ENCODE peak calls at places on chromosomes 12 and 14, in six cellular contexts. W is SK-N-SH, B is thyroid gland, R is thoracic aorta, A is kidney epithelial cell, V is kidney. U is an unnamed sample.

GRCh38 chr12:96078281-96078761 is 42.9 kb upstream of the LTA4H start:
- DNase-seq in W (no peak), B (peak), R (no peak), A (no peak), V (peak), U (no peak)

GRCh38 chr12:107014050-107014449 is 27.1 kb upstream of the MTERF2 start:
- DNase-seq in W (no peak), B (peak), R (no peak), A (no peak), V (peak), U (no peak)

GRCh38 chr12:113149361-113150150 is at the start of gene CFAP73:
- DNase-seq in W (peak), B (peak), R (no peak), A (peak), V (peak), U (no peak)

GRCh38 chr14:66345986-66346385 is 140.2 kb upstream of the CCDC196 start:
- DNase-seq in W (no peak), B (no peak), R (no peak), A (no peak), V (no peak), U (no peak)

GRCh38 chr14:37447883-37448391 is 147.1 kb downstream of the FOXA1 start:
- DNase-seq in W (no peak), B (no peak), R (no peak), A (no peak), V (no peak), U (no peak)

GRCh38 chr12:71900091-71900490 is 38.6 kb upstream of the TPH2 start:
- DNase-seq in W (no peak), B (no peak), R (no peak), A (no peak), V (no peak), U (no peak)

GRCh38 chr14:92687681-92688433 is 60.6 kb downstream of the LGMN start:
- DNase-seq in W (peak), B (peak), R (no peak), A (no peak), V (peak), U (no peak)

GRCh38 chr12:127374447-127374846 is 892.5 kb upstream of the TMEM132C start:
- DNase-seq in W (no peak), B (no peak), R (no peak), A (no peak), V (no peak), U (no peak)

GRCh38 chr12:131994589-131994988 is 44.8 kb downstream of the EP400 start:
- DNase-seq in W (no peak), B (no peak), R (no peak), A (no peak), V (no peak), U (no peak)

GRCh38 chr12:51533799-51534198 is 57.2 kb upstream of the SCN8A start:
- DNase-seq in W (no peak), B (no peak), R (no peak), A (no peak), V (no peak), U (no peak)

GRCh38 chr12:53324113-53324778 is 2.8 kb upstream of the AAAS start:
- DNase-seq in W (no peak), B (peak), R (no peak), A (no peak), V (no peak), U (no peak)

GRCh38 chr12:121138284-121138683 is 5.6 kb downstream of the P2RX7 start:
- DNase-seq in W (no peak), B (no peak), R (no peak), A (no peak), V (no peak), U (no peak)

GRCh38 chr12:98073610-98074009 is 441.8 kb upstream of the TMPO start:
- DNase-seq in W (no peak), B (peak), R (no peak), A (no peak), V (no peak), U (no peak)

GRCh38 chr12:1800646-1801284 is 19.6 kb upstream of the LRTM2 start:
- DNase-seq in W (peak), B (peak), R (no peak), A (no peak), V (peak), U (no peak)

GRCh38 chr12:96422192-96422591 is 22.0 kb upstream of the CDK17 start:
- DNase-seq in W (no peak), B (no peak), R (no peak), A (no peak), V (no peak), U (no peak)

GRCh38 chr14:76926521-76927251 is 100.5 kb downstream of the LRRC74A start:
- DNase-seq in W (peak), B (no peak), R (no peak), A (no peak), V (peak), U (no peak)

GRCh38 chr14:39267592-39268112 is 33.9 kb downstream of the MIA2 start:
- DNase-seq in W (no peak), B (no peak), R (no peak), A (no peak), V (no peak), U (no peak)

GRCh38 chr14:74642011-74642410 is 30.0 kb upstream of the LTBP2 start:
- DNase-seq in W (no peak), B (no peak), R (no peak), A (no peak), V (no peak), U (no peak)

GRCh38 chr12:26028953-26029740 is 70.7 kb downstream of the RASSF8 start:
- DNase-seq in W (peak), B (peak), R (no peak), A (no peak), V (no peak), U (no peak)

GRCh38 chr12:12883369-12884001 is 7.9 kb upstream of the GPRC5A start:
- DNase-seq in W (no peak), B (no peak), R (no peak), A (no peak), V (no peak), U (no peak)

GRCh38 chr14:81096656-81097055 is 124.1 kb downstream of the GTF2A1 start:
- DNase-seq in W (no peak), B (no peak), R (no peak), A (no peak), V (no peak), U (no peak)

GRCh38 chr12:103840399-103840880 is 594 bp downstream of the NT5DC3 start:
- DNase-seq in W (peak), B (peak), R (peak), A (no peak), V (no peak), U (no peak)

GRCh38 chr12:49871263-49871561 is 28.3 kb upstream of the BCDIN3D start:
- DNase-seq in W (no peak), B (no peak), R (no peak), A (no peak), V (no peak), U (no peak)

GRCh38 chr12:93101367-93101766 is 172.3 kb upstream of the EEA1 start:
- DNase-seq in W (no peak), B (no peak), R (no peak), A (no peak), V (no peak), U (no peak)

GRCh38 chr12:125128806-125129571 is 63.8 kb downstream of the AACS start:
- DNase-seq in W (no peak), B (no peak), R (no peak), A (no peak), V (no peak), U (no peak)

GRCh38 chr14:51978566-51979398 is 10.6 kb upstream of the RTRAF start:
- DNase-seq in W (peak), B (peak), R (peak), A (peak), V (peak), U (peak)

GRCh38 chr12:51488281-51488680 is 63.6 kb downstream of the SLC4A8 start:
- DNase-seq in W (no peak), B (no peak), R (no peak), A (no peak), V (no peak), U (no peak)

GRCh38 chr14:104639889-104640548 is 35.4 kb upstream of the TMEM179 start:
- DNase-seq in W (peak), B (peak), R (no peak), A (no peak), V (peak), U (no peak)

GRCh38 chr12:56160160-56160763 is 2.1 kb downstream of the MYL6 start:
- DNase-seq in W (no peak), B (no peak), R (no peak), A (no peak), V (peak), U (no peak)

GRCh38 chr12:65876898-65877721 is 52.8 kb downstream of the HMGA2 start:
- DNase-seq in W (no peak), B (no peak), R (no peak), A (no peak), V (no peak), U (no peak)

GRCh38 chr12:49810159-49810459 is 18.1 kb downstream of the NCKAP5L start:
- DNase-seq in W (no peak), B (no peak), R (no peak), A (no peak), V (no peak), U (no peak)

GRCh38 chr12:52860102-52860838 is 11.5 kb upstream of the KRT78 start:
- DNase-seq in W (no peak), B (peak), R (no peak), A (no peak), V (peak), U (no peak)

GRCh38 chr12:15599266-15600037 is 189.7 kb downstream of the EPS8 start:
- DNase-seq in W (no peak), B (peak), R (no peak), A (no peak), V (no peak), U (no peak)

GRCh38 chr12:11622774-11623375 is 26.6 kb upstream of the ETV6 start:
- DNase-seq in W (no peak), B (no peak), R (no peak), A (no peak), V (no peak), U (no peak)

GRCh38 chr14:94394025-94394493 is 5.7 kb upstream of the SERPINA1 start:
- DNase-seq in W (no peak), B (no peak), R (no peak), A (no peak), V (no peak), U (no peak)

GRCh38 chr14:26444745-26445144 is 153.1 kb downstream of the NOVA1 start:
- DNase-seq in W (no peak), B (no peak), R (no peak), A (no peak), V (no peak), U (no peak)

GRCh38 chr14:50122291-50122690 is 5.9 kb upstream of the VCPKMT start:
- DNase-seq in W (no peak), B (peak), R (no peak), A (peak), V (no peak), U (no peak)

GRCh38 chr12:32893458-32893857 is 3.1 kb downstream of the PKP2 start:
- DNase-seq in W (no peak), B (no peak), R (no peak), A (no peak), V (no peak), U (no peak)
- H3K4me3 ChIP-seq in W (no peak), B (no peak), R (no peak), A (no peak), V (no peak), U (no peak)

DNA sequence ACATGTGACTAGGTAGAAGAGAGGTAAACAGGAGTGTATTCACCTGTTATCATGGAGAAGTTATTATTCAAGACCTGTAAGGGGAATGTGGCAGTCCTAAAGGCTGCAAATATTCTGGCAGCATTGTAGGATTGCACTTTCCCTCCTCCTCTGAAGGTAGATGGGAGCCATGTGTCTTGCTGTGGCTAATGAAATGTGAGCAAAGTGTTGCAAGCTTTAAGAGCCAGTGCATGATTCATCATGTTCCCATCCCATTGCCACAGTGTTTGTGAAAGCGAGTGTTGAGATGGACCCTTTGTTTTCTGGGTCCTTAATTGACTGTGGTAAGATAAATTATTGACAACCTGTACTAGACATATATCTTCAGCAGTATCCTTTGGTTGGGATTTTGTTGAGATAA is 128.7 kb downstream of the RGS6 start:
- DNase-seq in W (no peak), B (no peak), R (no peak), A (no peak), V (no peak), U (no peak)
- TF ChIP-seq CTCF in W (no peak), B (no peak), R (no peak), A (no peak), V (no peak), U (no peak)

GRCh38 chr14:44966601-44967336 is 4.8 kb downstream of the TOGARAM1 start:
- DNase-seq in W (no peak), B (no peak), R (no peak), A (no peak), V (no peak), U (no peak)
- H3K4me3 ChIP-seq in W (peak), B (peak), R (peak), A (peak), V (peak), U (peak)

GRCh38 chr14:45838597-45838996 is 585.6 kb upstream of the MIS18BP1 start:
- DNase-seq in W (no peak), B (peak), R (no peak), A (no peak), V (no peak), U (no peak)
- TF ChIP-seq CTCF in W (peak), B (peak), R (no peak), A (peak), V (peak), U (peak)

DNA sequence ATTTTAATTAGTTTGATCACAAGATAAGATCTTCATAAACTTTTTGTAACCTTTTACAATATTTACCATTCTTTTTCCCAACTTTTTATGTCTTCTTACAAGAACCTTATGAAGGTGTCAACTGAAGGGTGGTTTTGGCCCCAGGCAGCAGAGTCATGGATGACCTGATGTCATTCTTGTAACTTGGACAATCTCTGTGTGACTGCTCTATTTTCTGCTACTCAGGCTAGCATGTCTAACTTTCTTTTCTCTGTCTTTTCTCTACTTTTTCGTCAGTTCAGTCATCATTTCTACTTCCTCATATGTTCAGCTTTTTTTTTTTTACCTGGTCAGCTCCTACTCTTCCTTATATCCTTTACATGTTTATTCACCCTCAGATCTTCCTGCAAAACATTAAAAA is 150.7 kb upstream of the PTPRQ start:
- DNase-seq in W (no peak), B (no peak), R (no peak), A (no peak), V (no peak), U (no peak)
- H3K4me3 ChIP-seq in W (no peak), B (no peak), R (no peak), A (no peak), V (no peak), U (no peak)

DNA sequence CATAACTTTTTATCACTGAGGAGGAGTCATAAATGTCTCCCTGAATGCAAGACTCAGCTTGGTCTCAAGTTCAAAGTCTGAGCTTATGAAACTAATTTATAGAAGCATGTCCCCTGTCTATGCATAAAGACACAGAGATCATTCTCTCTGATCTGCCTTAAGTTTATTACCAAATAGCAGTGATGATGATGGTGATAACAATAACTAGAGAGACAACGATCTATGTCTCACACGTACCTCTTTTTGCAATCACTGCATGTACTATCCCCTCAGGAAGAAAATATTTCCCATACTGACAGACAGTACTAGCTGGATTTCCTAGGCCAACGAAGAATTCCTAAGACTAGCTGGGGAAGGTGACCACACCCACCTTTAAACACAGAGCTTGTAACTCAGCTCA is 266.4 kb upstream of the G2E3 start:
- DNase-seq in W (no peak), B (no peak), R (no peak), A (no peak), V (no peak), U (no peak)
- TF ChIP-seq CTCF in W (no peak), B (no peak), R (no peak), A (no peak), V (no peak), U (no peak)

DNA sequence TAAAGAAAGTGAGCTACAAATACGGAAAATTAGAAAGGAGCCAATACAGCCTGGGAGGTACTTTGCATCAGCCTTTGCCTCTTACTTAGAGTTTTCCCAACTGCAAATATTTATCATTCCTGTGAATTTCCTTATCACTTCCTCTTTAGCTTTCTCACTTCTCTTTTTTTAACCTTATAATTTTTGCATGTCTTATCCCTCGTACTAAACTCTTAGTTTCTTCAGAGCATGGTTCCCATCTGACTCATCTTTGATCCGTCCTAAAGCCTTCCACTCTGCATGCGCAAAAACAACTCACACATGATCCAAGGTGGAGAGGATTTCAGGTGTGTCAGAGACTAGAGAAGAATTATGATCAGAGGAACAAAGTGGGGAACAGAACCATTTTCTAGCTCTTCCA is 9.6 kb upstream of the SNAPC1 start:
- DNase-seq in W (no peak), B (no peak), R (no peak), A (no peak), V (no peak), U (no peak)
- H3K4me3 ChIP-seq in W (no peak), B (no peak), R (no peak), A (no peak), V (no peak), U (no peak)

DNA sequence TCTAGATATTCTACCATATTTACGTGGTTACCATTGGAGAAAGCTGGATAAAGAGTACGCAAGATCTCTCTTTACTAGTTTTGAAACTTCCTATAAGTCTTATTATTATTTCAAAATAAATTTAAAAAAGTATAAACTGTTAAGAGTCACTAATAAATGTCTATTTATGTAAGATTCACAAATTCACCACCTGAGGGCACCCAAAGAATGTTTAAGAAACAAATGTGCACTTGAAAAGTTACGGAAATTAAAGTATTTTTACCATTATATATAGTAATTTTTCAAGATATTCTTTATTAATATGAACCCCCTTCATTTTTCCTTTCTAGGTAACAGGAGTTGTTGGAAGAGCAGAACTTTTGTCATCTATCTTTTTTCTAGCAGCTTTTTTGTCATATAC is 11.9 kb downstream of the TMTC3 start:
- DNase-seq in W (peak), B (no peak), R (no peak), A (no peak), V (no peak), U (no peak)
- TF ChIP-seq CTCF in W (peak), B (peak), R (peak), A (no peak), V (no peak), U (peak)

GRCh38 chr12:91853350-91854127 is 292.1 kb downstream of the BTG1 start:
- DNase-seq in W (no peak), B (no peak), R (no peak), A (no peak), V (no peak), U (no peak)

GRCh38 chr12:91846466-91847055 is 299.1 kb downstream of the BTG1 start:
- DNase-seq in W (no peak), B (no peak), R (no peak), A (no peak), V (no peak), U (no peak)

GRCh38 chr12:91852646-91853045 is 293.0 kb downstream of the BTG1 start:
- DNase-seq in W (no peak), B (no peak), R (no peak), A (no peak), V (no peak), U (no peak)

GRCh38 chr12:91854725-91855124 is 290.9 kb downstream of the BTG1 start:
- DNase-seq in W (no peak), B (no peak), R (no peak), A (no peak), V (no peak), U (no peak)

DNA sequence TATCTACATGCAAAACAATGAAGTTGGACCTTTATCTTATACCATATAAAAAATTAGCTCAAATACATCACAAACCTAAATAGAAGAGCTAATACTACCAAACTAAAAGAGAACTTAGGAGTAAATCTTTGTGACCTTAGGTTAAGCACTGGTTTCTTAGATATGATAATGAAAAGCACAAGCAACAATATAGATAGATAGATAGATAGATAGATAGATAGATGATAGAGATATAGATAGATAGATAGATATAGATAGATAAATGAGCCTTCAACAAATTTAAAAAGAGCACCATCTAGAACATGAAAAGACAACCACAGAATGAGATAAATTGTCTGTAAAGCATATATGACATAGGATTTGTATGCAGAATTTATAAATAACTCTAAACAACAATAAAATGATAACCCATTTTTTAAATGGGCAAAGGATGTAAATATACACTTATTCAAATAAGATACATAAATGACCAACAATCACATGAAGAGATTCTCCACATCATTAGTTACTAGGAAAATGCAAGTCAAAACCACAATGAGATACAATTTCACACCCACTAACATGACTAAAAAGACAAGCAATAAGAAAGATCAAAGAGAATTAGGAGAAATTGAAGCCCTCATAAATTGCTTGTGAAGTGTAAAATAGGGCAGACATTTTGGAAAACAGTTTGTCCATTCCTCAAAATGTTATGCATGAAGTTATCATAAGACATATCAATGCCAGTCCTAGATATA is 293.7 kb downstream of the BTG1 start:
- DNase-seq in W (no peak), B (no peak), R (no peak), A (no peak), V (no peak), U (no peak)
- H3K4me3 ChIP-seq in W (no peak), B (no peak), R (no peak), A (no peak), V (no peak), U (no peak)

U was measured in esophagus muscularis mucosa.